ENCODE peak calls at places on chromosomes 16 and 17, in eight cellular contexts. L is left cardiac atrium; Z is cardiac septum; U is activated CD4-positive, alpha-beta T cell treated with anti-CD3 and anti-CD28 coated beads, Interleukin-2, amount 50 U/mL, for 4 hours; D is posterior cingulate gyrus; P is SHP77; Q is PC-9; O is psoas muscle. X is an unnamed sample.
A peak's percentile ranks its signal among the peaks of the same experiment; 100 is the strongest.

GRCh38 chr17:62824290-62825135 is 16.4 kb upstream of the MARCHF10 start:
- DNase-seq in Q (peak; percentile 98), U (no peak), L (no peak), D (no peak), P (no peak), O (no peak), Z (no peak), X (no peak)

GRCh38 chr16:1181715-1182671 is 29.1 kb downstream of the CACNA1H start:
- DNase-seq in U (no peak), D (no peak), L (peak; percentile 75), P (peak; percentile 49), Z (no peak), O (peak; percentile 63), Q (no peak), X (no peak)

GRCh38 chr16:26599786-26600107 is 467.0 kb upstream of the C16orf82 start:
- DNase-seq in O (no peak), D (no peak), Z (no peak), L (no peak), P (no peak), Q (no peak), U (no peak), X (no peak)

GRCh38 chr17:17508641-17509591 is 12.7 kb upstream of the RASD1 start:
- DNase-seq in Q (no peak), P (no peak), Z (peak; percentile 65), L (no peak), O (peak; percentile 9), U (no peak), D (no peak), X (no peak)

GRCh38 chr17:8392674-8393469 is 4.8 kb downstream of the RNF222 start:
- DNase-seq in D (no peak), L (no peak), O (no peak), Z (no peak), P (no peak), Q (no peak), U (no peak), X (no peak)

GRCh38 chr16:3873482-3874173 is 6.9 kb downstream of the CREBBP start:
- DNase-seq in Z (no peak), U (no peak), Q (no peak), P (no peak), L (no peak), O (no peak), D (no peak), X (no peak)

GRCh38 chr17:42387663-42388380 is 420 bp downstream of the STAT3 start:
- DNase-seq in U (no peak), P (peak; percentile 10), O (peak; percentile 52), Q (peak; percentile 79), Z (peak; percentile 83), D (peak; percentile 23), L (peak; percentile 58), X (no peak)

GRCh38 chr16:4514606-4515005 is 24.0 kb downstream of the CDIP1 start:
- DNase-seq in Q (no peak), Z (no peak), L (no peak), U (no peak), D (no peak), P (no peak), O (no peak), X (no peak)

GRCh38 chr16:230949-231348 is 1.7 kb upstream of the LUC7L start:
- DNase-seq in D (no peak), L (no peak), P (no peak), O (no peak), Z (no peak), Q (no peak), U (no peak), X (no peak)

GRCh38 chr17:57420674-57421392 is 164.5 kb downstream of the MSI2 start:
- DNase-seq in D (no peak), L (no peak), P (peak; percentile 90), Q (no peak), Z (no peak), O (no peak), U (no peak), X (no peak)

GRCh38 chr17:227581-228222 is 46.3 kb upstream of the DOC2B start:
- DNase-seq in D (peak; percentile 9), O (no peak), L (peak; percentile 11), Q (no peak), Z (peak; percentile 56), P (no peak), U (no peak), X (no peak)

GRCh38 chr16:72876221-72876620 is 171.7 kb downstream of the ZFHX3 start:
- DNase-seq in P (no peak), O (peak; percentile 74), Q (peak; percentile 58), D (no peak), Z (peak; percentile 88), U (no peak), L (peak; percentile 83), X (no peak)

GRCh38 chr17:82287849-82288601 is 14.5 kb upstream of the CSNK1D start:
- DNase-seq in L (peak; percentile 60), O (peak; percentile 75), P (peak; percentile 99), D (no peak), U (no peak), Z (no peak), Q (peak; percentile 92), X (no peak)

GRCh38 chr16:19967561-19967960 is 82.9 kb upstream of the GPRC5B start:
- DNase-seq in O (no peak), Q (no peak), U (no peak), D (no peak), Z (no peak), P (no peak), L (no peak), X (no peak)

GRCh38 chr16:53529529-53529928 is 26.5 kb upstream of the AKTIP start:
- DNase-seq in O (no peak), D (no peak), U (no peak), L (no peak), Q (no peak), P (peak; percentile 31), Z (no peak), X (no peak)

GRCh38 chr16:66036775-66037715 is 329.4 kb upstream of the CDH5 start:
- DNase-seq in O (peak; percentile 42), P (no peak), Z (no peak), Q (no peak), D (no peak), U (no peak), L (no peak), X (no peak)

GRCh38 chr17:39660397-39661043 is 4.6 kb upstream of the TCAP start:
- DNase-seq in O (no peak), Z (no peak), Q (no peak), D (no peak), P (no peak), L (no peak), U (no peak), X (no peak)

GRCh38 chr17:61597606-61598005 is 6.6 kb upstream of the NACA2 start:
- DNase-seq in U (no peak), P (no peak), O (no peak), D (no peak), L (no peak), Q (no peak), Z (no peak), X (no peak)

GRCh38 chr16:28318042-28318597 is 25.8 kb downstream of the SBK1 start:
- DNase-seq in P (no peak), Z (no peak), L (no peak), U (no peak), O (no peak), D (no peak), Q (no peak), X (no peak)

GRCh38 chr17:74763565-74764387 is 12.4 kb downstream of the NAT9 start:
- DNase-seq in O (no peak), Q (no peak), D (peak; percentile 33), U (no peak), L (no peak), Z (peak; percentile 46), P (no peak), X (no peak)

GRCh38 chr17:73657473-73658116 is 13.3 kb upstream of the SDK2 start:
- DNase-seq in Z (no peak), L (peak; percentile 68), U (no peak), O (no peak), D (no peak), P (peak; percentile 87), Q (no peak), X (no peak)

GRCh38 chr16:53502331-53503269 is at the start of gene AKTIP:
- DNase-seq in D (peak; percentile 69), Q (peak; percentile 76), U (no peak), Z (no peak), L (peak; percentile 44), O (peak; percentile 42), P (peak; percentile 76), X (peak; percentile 85)

GRCh38 chr17:40430272-40431230 is 12.7 kb upstream of the IGFBP4 start:
- DNase-seq in Z (no peak), P (no peak), L (no peak), D (no peak), U (no peak), Q (no peak), O (no peak), X (no peak)